ENCODE peak calls at places on chromosome 14, in seven cellular contexts. V is right cardiac atrium; Y is CD8-positive, alpha-beta T cell; G is spleen; X is pancreas; T is heart left ventricle; O is RWPE2. B is an unnamed sample. For H3K4me1, the result is how much of the 10 kb centered on the place peaks cover.

GRCh38 chr14:20417250-20418186 is 4.2 kb upstream of the TEP1 start:
- DNase-seq in V (no peak), Y (no peak), G (no peak), X (no peak), T (no peak), O (peak), B (no peak)

GRCh38 chr14:79861111-79861510 is 350.2 kb downstream of the DIO2 start:
- DNase-seq in V (no peak), Y (no peak), G (no peak), X (no peak), T (no peak), O (no peak), B (no peak)

GRCh38 chr14:69693823-69694729 is 72.9 kb upstream of the SRSF5 start:
- DNase-seq in V (peak), Y (no peak), G (peak), X (peak), T (no peak), O (no peak), B (no peak)

GRCh38 chr14:69804902-69805301 is 7.9 kb upstream of the SLC10A1 start:
- DNase-seq in V (no peak), Y (no peak), G (no peak), X (no peak), T (no peak), O (no peak), B (no peak)

GRCh38 chr14:103207404-103208072 is 84.3 kb downstream of the TNFAIP2 start:
- DNase-seq in V (peak), Y (no peak), G (no peak), X (no peak), T (peak), O (peak), B (peak)

GRCh38 chr14:104826197-104826857 is 25.4 kb downstream of the ZBTB42 start:
- DNase-seq in V (peak), Y (peak), G (peak), X (peak), T (peak), O (peak), B (peak)

GRCh38 chr14:59919582-59920377 is at the start of gene LRRC9:
- DNase-seq in V (peak), Y (peak), G (peak), X (peak), T (no peak), O (peak), B (no peak)

GRCh38 chr14:105030836-105031396 is 10.0 kb upstream of the CDCA4 start:
- DNase-seq in V (peak), Y (no peak), G (no peak), X (no peak), T (no peak), O (no peak), B (no peak)

GRCh38 chr14:35361141-35361480 is 43.4 kb downstream of the NFKBIA start:
- DNase-seq in V (no peak), Y (no peak), G (no peak), X (no peak), T (no peak), O (no peak), B (no peak)

GRCh38 chr14:84409435-84409834 is 1120.5 kb upstream of the FLRT2 start:
- DNase-seq in V (no peak), Y (no peak), G (no peak), X (no peak), T (no peak), O (no peak), B (no peak)

GRCh38 chr14:58488550-58488949 is 61.0 kb downstream of the KIAA0586 start:
- DNase-seq in V (no peak), Y (no peak), G (no peak), X (no peak), T (no peak), O (no peak), B (no peak)

GRCh38 chr14:105204206-105204930 is 23.3 kb upstream of the NUDT14 start:
- DNase-seq in V (peak), Y (no peak), G (no peak), X (peak), T (peak), O (no peak), B (peak)

GRCh38 chr14:80211143-80212024 is at the start of gene DIO2:
- DNase-seq in V (peak), Y (no peak), G (no peak), X (peak), T (peak), O (no peak), B (peak)

GRCh38 chr14:99481745-99482099 is 513 bp downstream of the CCNK start:
- DNase-seq in V (no peak), Y (no peak), G (no peak), X (no peak), T (no peak), O (no peak), B (no peak)

GRCh38 chr14:37936971-37937370 is 270.7 kb upstream of the SSTR1 start:
- DNase-seq in V (no peak), Y (no peak), G (no peak), X (no peak), T (no peak), O (no peak), B (no peak)

DNA sequence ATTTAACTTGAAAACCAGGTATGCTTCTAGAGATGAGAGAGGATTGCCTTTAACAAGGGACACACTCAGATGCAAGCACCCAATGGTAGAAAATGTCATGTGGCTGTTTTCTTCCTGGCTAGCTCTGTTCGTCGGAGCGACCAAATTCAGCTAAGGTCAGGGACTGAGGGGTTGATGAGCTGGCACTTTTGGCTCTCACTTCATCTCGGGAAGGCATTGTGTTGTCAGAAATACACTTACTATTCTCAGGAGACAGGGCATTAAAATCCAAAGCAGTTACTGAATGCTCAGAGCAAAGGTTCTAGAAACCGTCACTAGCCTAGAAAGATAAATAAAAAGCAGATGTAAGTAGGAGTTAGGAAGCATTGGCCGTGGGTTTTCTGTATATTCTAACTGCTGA is 275.7 kb upstream of the SSTR1 start:
- DNase-seq in V (no peak), Y (no peak), G (no peak), X (no peak), T (no peak), O (no peak), B (no peak)
- H3K4me1 ChIP-seq in V (under half), Y (under half), G (under half), X (under half), T (under half), O (under half), B (under half)

DNA sequence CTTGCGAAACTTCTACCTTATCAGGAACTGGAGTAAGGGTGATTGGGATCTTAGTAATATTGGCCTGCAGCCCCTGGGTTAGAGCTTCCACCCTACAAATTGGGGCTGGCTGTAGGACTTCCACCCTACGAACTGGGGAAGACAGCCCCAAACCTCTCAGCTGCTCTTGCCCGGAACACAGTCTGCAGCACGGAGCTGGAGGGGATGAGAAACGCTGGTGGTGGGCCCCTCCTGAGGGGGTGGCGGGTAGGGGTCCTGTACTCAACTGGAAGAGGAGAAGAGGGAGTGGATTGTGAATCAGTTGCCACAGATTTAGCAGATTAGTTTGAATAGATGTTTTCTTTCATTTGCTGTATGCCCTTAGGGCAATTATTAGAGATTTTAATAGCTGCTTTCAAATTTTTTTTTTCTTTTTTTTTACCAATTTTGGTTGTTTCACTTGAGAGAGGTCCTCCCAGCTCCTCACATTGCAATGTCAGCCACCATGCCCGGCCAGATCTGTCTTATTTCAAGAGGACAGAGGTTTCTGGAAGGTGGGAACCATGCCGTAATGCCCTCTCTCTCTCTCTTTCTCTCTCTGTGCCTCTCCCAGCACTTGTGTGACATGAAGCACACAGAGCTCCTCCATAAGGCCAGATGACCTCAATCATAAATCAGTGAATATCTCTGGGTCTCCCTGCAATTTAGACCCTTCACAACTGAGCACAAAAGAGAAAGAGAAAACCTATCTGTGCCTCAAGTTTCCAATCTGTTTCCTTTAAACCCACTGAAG is 123.3 kb downstream of the DICER1 start:
- DNase-seq in V (no peak), Y (no peak), G (no peak), X (no peak), T (no peak), O (no peak), B (no peak)
- H3K27ac ChIP-seq in V (no peak), Y (no peak), G (no peak), X (no peak), T (no peak), O (no peak), B (no peak)

GRCh38 chr14:61610900-61611299 is 84.4 kb upstream of the HIF1A start:
- DNase-seq in V (no peak), Y (no peak), G (no peak), X (no peak), T (no peak), O (no peak), B (no peak)
- H3K4me1 ChIP-seq in V (under half), Y (under half), G (under half), X (under half), T (under half), O (under half), B (under half)

GRCh38 chr14:71588576-71589215 is 343.5 kb upstream of the RGS6 start:
- DNase-seq in V (no peak), Y (no peak), G (no peak), X (no peak), T (no peak), O (no peak), B (no peak)
- H3K27ac ChIP-seq in V (no peak), Y (no peak), G (no peak), X (no peak), T (no peak), O (no peak), B (no peak)

DNA sequence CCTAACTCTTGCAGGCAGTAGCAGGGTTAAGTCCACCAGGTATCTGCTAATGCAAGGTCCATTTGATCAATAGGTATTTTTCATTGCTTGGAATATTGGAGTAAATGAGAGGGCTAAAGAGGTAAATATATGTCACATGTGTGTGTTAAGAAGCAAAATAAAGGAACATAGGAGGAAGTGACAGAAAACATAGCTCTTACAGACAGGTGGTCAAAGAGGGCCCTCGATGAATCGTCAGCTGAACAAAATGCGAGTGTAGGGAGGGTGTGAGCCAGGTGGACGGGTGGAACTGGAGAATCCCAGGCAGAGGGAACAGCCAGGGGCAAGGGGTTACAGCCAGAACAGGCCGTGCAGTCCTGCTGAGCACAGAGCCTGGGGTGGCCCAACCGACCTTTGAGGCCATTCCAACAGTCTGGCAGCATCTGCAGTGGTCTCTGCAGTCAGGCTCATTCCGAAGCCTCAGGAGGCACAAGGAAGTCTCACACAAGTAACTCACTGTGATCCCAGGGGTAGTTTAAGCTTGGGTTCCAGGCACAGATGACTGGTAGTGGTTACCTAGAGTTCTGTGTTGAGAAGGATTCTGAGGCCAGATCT is 43.2 kb downstream of the CCDC88C start:
- DNase-seq in V (no peak), Y (no peak), G (no peak), X (no peak), T (no peak), O (no peak), B (no peak)
- H3K4me1 ChIP-seq in V (under half), Y (half or more), G (half or more), X (under half), T (half or more), O (under half), B (under half)

GRCh38 chr14:34088918-34089317 is 138.0 kb upstream of the EGLN3 start:
- DNase-seq in V (no peak), Y (no peak), G (no peak), X (no peak), T (no peak), O (no peak), B (no peak)
- H3K27ac ChIP-seq in V (no peak), Y (no peak), G (no peak), X (no peak), T (no peak), O (no peak), B (no peak)

GRCh38 chr14:100884456-100884855 is 19.1 kb downstream of the RTL1 start:
- DNase-seq in V (no peak), Y (no peak), G (peak), X (no peak), T (no peak), O (peak), B (no peak)
- H3K4me1 ChIP-seq in V (under half), Y (under half), G (under half), X (under half), T (under half), O (under half), B (under half)

GRCh38 chr14:97456958-97457357 is 659.8 kb downstream of the VRK1 start:
- DNase-seq in V (no peak), Y (no peak), G (no peak), X (no peak), T (no peak), O (no peak), B (no peak)
- H3K27ac ChIP-seq in V (no peak), Y (no peak), G (no peak), X (no peak), T (no peak), O (no peak), B (no peak)